ENCODE peak calls at places on chromosomes 3 and 15, in six cellular contexts. X, L, S, W, F and P are unnamed samples.

GRCh38 chr3:33144433-33144832 is 30.6 kb downstream of the CRTAP start:
- DNase-seq in X (no peak), L (no peak), S (no peak), W (no peak), F (peak; percentile 88), P (peak; percentile 74)

GRCh38 chr3:38544926-38545325 is 48.8 kb downstream of the EXOG start:
- DNase-seq in X (no peak), L (no peak), S (no peak), W (no peak), F (peak; percentile 39), P (no peak)

GRCh38 chr3:71062920-71063767 is 520.4 kb downstream of the FOXP1 start:
- DNase-seq in X (no peak), L (no peak), S (no peak), W (no peak), F (no peak), P (no peak)

GRCh38 chr3:32022947-32023346 is 41.4 kb downstream of the ZNF860 start:
- DNase-seq in X (no peak), L (peak; percentile 29), S (no peak), W (no peak), F (no peak), P (no peak)

GRCh38 chr3:101913173-101913572 is 63.9 kb downstream of the NFKBIZ start:
- DNase-seq in X (no peak), L (no peak), S (no peak), W (no peak), F (no peak), P (no peak)

GRCh38 chr3:53068176-53068575 is 22.3 kb upstream of the SFMBT1 start:
- DNase-seq in X (no peak), L (no peak), S (no peak), W (no peak), F (peak; percentile 36), P (no peak)

GRCh38 chr3:52240059-52240885 is 1.3 kb upstream of the TWF2 start:
- DNase-seq in X (peak; percentile 26), L (peak; percentile 70), S (peak; percentile 17), W (no peak), F (no peak), P (peak; percentile 92)

GRCh38 chr15:95682129-95682528 is 648.4 kb upstream of the NR2F2 start:
- DNase-seq in X (no peak), L (no peak), S (no peak), W (no peak), F (no peak), P (no peak)

GRCh38 chr15:96170616-96171270 is 159.8 kb upstream of the NR2F2 start:
- DNase-seq in X (no peak), L (no peak), S (no peak), W (no peak), F (no peak), P (peak; percentile 83)

GRCh38 chr3:18968120-18968519 is 180.2 kb upstream of the KCNH8 start:
- DNase-seq in X (no peak), L (no peak), S (no peak), W (no peak), F (no peak), P (no peak)

GRCh38 chr15:38254065-38254883 is 1.6 kb downstream of the SPRED1 start:
- DNase-seq in X (peak; percentile 24), L (peak; percentile 83), S (no peak), W (peak; percentile 38), F (peak; percentile 61), P (peak; percentile 56)

GRCh38 chr3:187041362-187042061 is 97.8 kb downstream of the RPL39L start:
- DNase-seq in X (no peak), L (no peak), S (no peak), W (no peak), F (no peak), P (no peak)

GRCh38 chr15:90638963-90639362 is 78.2 kb upstream of the BLM start:
- DNase-seq in X (no peak), L (no peak), S (no peak), W (no peak), F (no peak), P (no peak)

GRCh38 chr3:148955544-148956346 is 35.6 kb upstream of the GYG1 start:
- DNase-seq in X (peak; percentile 72), L (peak; percentile 50), S (no peak), W (peak; percentile 60), F (peak; percentile 75), P (peak; percentile 89)

DNA sequence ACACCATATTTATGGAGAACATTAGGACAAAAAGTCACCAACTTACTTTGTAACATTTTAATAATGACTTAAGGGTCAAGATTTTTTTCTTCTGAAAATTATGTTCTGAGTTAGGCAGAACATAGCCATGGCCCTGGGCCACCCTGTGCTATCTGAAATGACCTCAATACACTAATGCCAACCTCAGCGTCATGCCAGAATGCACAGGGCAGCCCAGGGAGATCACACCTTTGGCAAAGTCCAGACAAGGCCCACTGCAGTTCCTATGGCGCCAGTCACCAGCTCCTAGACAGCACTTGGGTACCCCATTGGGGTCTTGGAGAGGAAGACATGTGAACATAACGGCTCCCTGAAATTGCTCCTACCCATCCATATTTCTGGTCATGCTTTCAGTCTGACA is 33.1 kb downstream of the HCLS1 start:
- DNase-seq in X (no peak), L (no peak), S (no peak), W (no peak), F (no peak), P (no peak)
- H3K36me3 ChIP-seq in X (peaks cover 39% of the 10 kb centered on the region), L (no peaks in the 10 kb centered on the region), S (no peaks in the 10 kb centered on the region), W (no peaks in the 10 kb centered on the region), F (no peaks in the 10 kb centered on the region), P (no peaks in the 10 kb centered on the region)

GRCh38 chr3:153165211-153165815 is 3.3 kb downstream of the RAP2B start:
- DNase-seq in X (no peak), L (no peak), S (no peak), W (no peak), F (no peak), P (peak; percentile 40)
- H3K4me3 ChIP-seq in X (no peak overlapping the region), L (peak overlapping the region; percentile 84), S (no peak overlapping the region), W (no peak overlapping the region), F (peak overlapping the region; percentile 95), P (no peak overlapping the region)

GRCh38 chr3:66404903-66405700 is 95.7 kb downstream of the LRIG1 start:
- DNase-seq in X (no peak), L (no peak), S (no peak), W (no peak), F (peak; percentile 38), P (no peak)
- H3K36me3 ChIP-seq in X (peaks cover 73% of the 10 kb centered on the region), L (no peaks in the 10 kb centered on the region), S (peaks cover 2% of the 10 kb centered on the region), W (no peaks in the 10 kb centered on the region), F (peaks cover 84% of the 10 kb centered on the region), P (no peaks in the 10 kb centered on the region)

DNA sequence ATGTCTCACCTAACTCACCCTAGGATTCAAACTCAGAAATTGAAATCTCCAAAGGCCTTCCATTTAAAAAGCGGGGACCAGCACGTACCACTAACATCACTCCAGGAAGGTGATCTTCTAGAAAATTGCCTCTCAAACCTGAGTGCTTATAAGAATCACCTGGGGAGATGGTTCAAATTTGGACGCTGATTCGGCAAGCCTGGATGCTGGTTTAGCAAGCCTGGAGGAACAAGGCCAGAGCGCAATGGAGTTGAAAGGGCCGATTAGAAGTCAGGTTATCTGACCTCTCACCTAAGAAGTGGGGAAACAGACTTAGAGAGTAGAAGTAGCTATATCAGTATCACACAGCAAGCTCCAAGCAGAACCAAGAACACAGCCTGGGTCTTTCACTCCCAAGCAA is 68.2 kb downstream of the SSUH2 start:
- DNase-seq in X (no peak), L (no peak), S (no peak), W (no peak), F (no peak), P (no peak)
- H3K4me3 ChIP-seq in X (no peak overlapping the region), L (no peak overlapping the region), S (no peak overlapping the region), W (no peak overlapping the region), F (no peak overlapping the region), P (no peak overlapping the region)

GRCh38 chr15:30924353-30924752 is 20.6 kb downstream of the FAN1 start:
- DNase-seq in X (no peak), L (no peak), S (no peak), W (no peak), F (no peak), P (peak; percentile 37)
- H3K36me3 ChIP-seq in X (peaks cover 71% of the 10 kb centered on the region), L (peaks cover 15% of the 10 kb centered on the region), S (peaks cover 4% of the 10 kb centered on the region), W (peaks cover 9% of the 10 kb centered on the region), F (peaks cover 70% of the 10 kb centered on the region), P (peaks cover 9% of the 10 kb centered on the region)

DNA sequence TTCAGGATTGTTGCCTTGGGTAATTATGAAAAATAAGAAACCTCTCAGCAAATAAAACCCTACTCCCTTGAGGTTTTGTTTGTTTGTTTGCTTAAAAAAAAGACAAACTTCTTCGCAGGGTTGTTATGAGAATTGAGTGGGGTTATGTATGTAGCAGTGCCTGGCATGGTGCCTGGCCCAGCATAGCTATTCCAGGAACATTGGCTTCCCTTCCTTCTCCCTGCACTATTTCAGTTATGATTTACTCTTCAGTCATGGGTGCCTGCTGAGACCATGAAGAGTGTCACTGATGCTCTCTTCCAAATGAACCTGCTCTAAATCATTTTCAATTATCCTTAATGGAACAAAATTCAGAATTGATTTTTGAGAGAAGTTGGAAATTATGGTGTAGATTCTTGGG is 283.5 kb upstream of the ROPN1 start:
- DNase-seq in X (peak; percentile 38), L (no peak), S (no peak), W (no peak), F (no peak), P (no peak)
- H3K4me3 ChIP-seq in X (no peak overlapping the region), L (no peak overlapping the region), S (no peak overlapping the region), W (no peak overlapping the region), F (no peak overlapping the region), P (no peak overlapping the region)

GRCh38 chr3:172298247-172298646 is 150.0 kb downstream of the GHSR start:
- DNase-seq in X (no peak), L (no peak), S (no peak), W (no peak), F (no peak), P (no peak)

GRCh38 chr3:172302176-172302575 is 146.1 kb downstream of the GHSR start:
- DNase-seq in X (no peak), L (no peak), S (no peak), W (no peak), F (no peak), P (no peak)

GRCh38 chr3:172300862-172301261 is 147.4 kb downstream of the GHSR start:
- DNase-seq in X (no peak), L (no peak), S (no peak), W (no peak), F (no peak), P (no peak)

GRCh38 chr3:172303181-172303580 is 145.1 kb downstream of the GHSR start:
- DNase-seq in X (no peak), L (no peak), S (no peak), W (no peak), F (no peak), P (no peak)

GRCh38 chr3:172300187-172300586 is 148.1 kb downstream of the GHSR start:
- DNase-seq in X (no peak), L (no peak), S (no peak), W (no peak), F (no peak), P (no peak)
- H3K36me3 ChIP-seq in X (peaks cover 89% of the 10 kb centered on the region), L (peaks cover 8% of the 10 kb centered on the region), S (no peaks in the 10 kb centered on the region), W (no peaks in the 10 kb centered on the region), F (peaks cover 93% of the 10 kb centered on the region), P (no peaks in the 10 kb centered on the region)

GRCh38 chr3:155675094-155675493 is 69.8 kb downstream of the PLCH1 start:
- DNase-seq in X (no peak), L (no peak), S (no peak), W (no peak), F (no peak), P (no peak)

GRCh38 chr3:155673411-155673810 is 71.5 kb downstream of the PLCH1 start:
- DNase-seq in X (no peak), L (no peak), S (no peak), W (no peak), F (no peak), P (no peak)

GRCh38 chr3:155676252-155676981 is 68.5 kb downstream of the PLCH1 start:
- DNase-seq in X (peak; percentile 10), L (no peak), S (peak; percentile 18), W (peak; percentile 21), F (no peak), P (peak; percentile 57)
- H3K4me3 ChIP-seq in X (peak overlapping the region; percentile 37), L (peak overlapping the region; percentile 6), S (no peak overlapping the region), W (no peak overlapping the region), F (no peak overlapping the region), P (no peak overlapping the region)